ENCODE peak calls at places on chromosomes 13 and 19, in four cellular contexts. J, X, Y and F are unnamed samples. For H3K9me1, the result is how much of the 10 kb centered on the place peaks cover.

GRCh38 chr13:37701972-37702371 is 103.4 kb upstream of the POSTN start:
- DNase-seq in J (peak), Y (no peak), X (peak), F (no peak)

GRCh38 chr13:102597029-102598015 is 536 bp downstream of the TPP2 start:
- DNase-seq in Y (peak), X (peak), J (peak), F (no peak)

GRCh38 chr19:40358773-40359172 is 10.3 kb downstream of the PLD3 start:
- DNase-seq in J (no peak), X (no peak), Y (no peak), F (no peak)

GRCh38 chr19:49475191-49475932 is 1.3 kb downstream of the FLT3LG start:
- DNase-seq in Y (no peak), J (no peak), X (no peak), F (no peak)

GRCh38 chr13:76707360-76707759 is 178.8 kb downstream of the KCTD12 start:
- DNase-seq in X (peak), J (peak), Y (no peak), F (no peak)

GRCh38 chr13:44429311-44429710 is 55.7 kb downstream of the SERP2 start:
- DNase-seq in X (no peak), Y (no peak), J (no peak), F (no peak)

GRCh38 chr13:95641961-95642621 is 2.4 kb downstream of the DZIP1 start:
- DNase-seq in Y (no peak), X (peak), J (peak), F (no peak)

GRCh38 chr19:45076029-45076850 is at the start of gene ZNF296:
- DNase-seq in J (no peak), Y (peak), X (peak), F (peak)

GRCh38 chr13:22040810-22041364 is 370.0 kb downstream of the FGF9 start:
- DNase-seq in J (no peak), Y (peak), X (no peak), F (no peak)

GRCh38 chr13:35231426-35231825 is 245.1 kb downstream of the MAB21L1 start:
- DNase-seq in Y (no peak), J (no peak), X (no peak), F (no peak)

GRCh38 chr13:32032780-32033179 is 1.2 kb downstream of the FRY start:
- DNase-seq in Y (no peak), X (peak), J (no peak), F (no peak)

GRCh38 chr13:58979851-58980250 is 1183.9 kb downstream of the DIAPH3 start:
- DNase-seq in Y (no peak), J (no peak), X (no peak), F (no peak)

GRCh38 chr13:99062593-99062992 is 84.7 kb upstream of the DOCK9 start:
- DNase-seq in J (peak), X (peak), Y (no peak), F (no peak)

GRCh38 chr13:102402292-102402691 is 444 bp upstream of the FGF14 start:
- DNase-seq in Y (no peak), J (peak), X (no peak), F (no peak)

GRCh38 chr13:35995136-35995535 is 136.0 kb downstream of the DCLK1 start:
- DNase-seq in J (no peak), X (no peak), Y (no peak), F (no peak)

DNA sequence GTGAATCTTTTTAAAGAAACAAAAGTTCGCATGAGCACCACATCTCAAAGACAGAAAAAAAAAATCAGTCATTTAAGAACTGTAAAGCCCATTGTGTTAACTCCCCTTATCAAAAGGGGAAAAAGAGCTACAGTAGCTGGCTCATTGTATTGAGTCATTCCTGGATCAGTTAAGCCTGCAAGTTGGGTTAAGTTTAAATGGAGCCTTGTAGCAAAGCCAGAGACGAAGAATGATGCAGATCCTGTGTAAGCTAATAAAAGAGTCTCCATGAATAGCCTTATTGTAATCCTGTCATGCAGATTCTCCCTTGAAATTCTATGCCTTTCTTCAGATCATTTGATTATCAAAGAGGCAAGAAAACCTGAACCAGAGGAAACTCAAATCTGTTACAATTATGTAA is 83.8 kb downstream of the CRYL1 start:
- DNase-seq in X (no peak), Y (no peak), J (peak), F (peak)
- H3K9me1 ChIP-seq in X (under half), Y (under half), J (under half), F (under half)

GRCh38 chr13:49429061-49429460 is 14.8 kb downstream of the CAB39L start:
- DNase-seq in J (no peak), Y (no peak), X (no peak), F (no peak)
- H3K4me3 ChIP-seq in J (no peak), Y (no peak), X (no peak), F (no peak)

GRCh38 chr13:29361716-29362115 is 233.8 kb downstream of the SLC7A1 start:
- DNase-seq in J (no peak), Y (no peak), X (no peak), F (no peak)
- H3K9me1 ChIP-seq in J (under half), Y (under half), X (under half), F (under half)

GRCh38 chr19:56476093-56476492 is 1.1 kb downstream of the ZNF667 start:
- DNase-seq in Y (no peak), J (no peak), X (no peak), F (no peak)
- H3K4me3 ChIP-seq in Y (no peak), J (peak), X (no peak), F (no peak)

GRCh38 chr19:3010871-3011270 is 18.2 kb downstream of the TLE2 start:
- DNase-seq in J (no peak), Y (no peak), X (no peak), F (no peak)

GRCh38 chr19:3015126-3016057 is 13.7 kb downstream of the TLE2 start:
- DNase-seq in J (no peak), Y (no peak), X (no peak), F (no peak)

GRCh38 chr19:3012522-3013260 is 16.4 kb downstream of the TLE2 start:
- DNase-seq in Y (peak), J (no peak), X (no peak), F (no peak)

GRCh38 chr19:3014135-3014534 is 14.9 kb downstream of the TLE2 start:
- DNase-seq in Y (no peak), X (no peak), J (no peak), F (no peak)

DNA sequence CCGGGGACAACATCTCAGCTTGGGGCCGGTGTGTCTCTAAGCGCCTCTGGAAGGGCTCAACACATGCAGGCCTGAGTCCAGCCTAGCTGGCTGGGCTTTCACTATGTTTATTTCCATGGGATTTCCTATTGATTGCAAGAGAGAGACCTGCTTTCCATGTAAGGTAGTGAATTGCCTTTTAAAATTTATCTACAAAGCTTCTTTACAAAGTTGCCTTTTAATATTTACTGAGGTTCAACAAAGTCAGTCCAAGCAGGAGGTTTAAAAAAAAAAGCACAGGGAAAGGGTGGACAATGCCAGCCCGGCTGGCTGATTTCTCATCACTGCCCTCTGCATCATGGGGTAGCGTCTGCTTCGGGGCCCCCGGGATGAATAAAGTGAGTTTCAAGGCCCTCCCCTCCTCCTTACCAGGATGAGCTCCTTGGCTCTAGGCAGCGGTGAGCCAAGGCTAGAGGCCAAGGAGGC is 15.8 kb downstream of the TLE2 start:
- DNase-seq in J (no peak), X (no peak), Y (no peak), F (no peak)
- H3K9me1 ChIP-seq in J (under half), X (under half), Y (under half), F (under half)

GRCh38 chr13:52067237-52067636 is 42.7 kb downstream of the UTP14C start:
- DNase-seq in Y (peak), J (no peak), X (no peak), F (no peak)

DNA sequence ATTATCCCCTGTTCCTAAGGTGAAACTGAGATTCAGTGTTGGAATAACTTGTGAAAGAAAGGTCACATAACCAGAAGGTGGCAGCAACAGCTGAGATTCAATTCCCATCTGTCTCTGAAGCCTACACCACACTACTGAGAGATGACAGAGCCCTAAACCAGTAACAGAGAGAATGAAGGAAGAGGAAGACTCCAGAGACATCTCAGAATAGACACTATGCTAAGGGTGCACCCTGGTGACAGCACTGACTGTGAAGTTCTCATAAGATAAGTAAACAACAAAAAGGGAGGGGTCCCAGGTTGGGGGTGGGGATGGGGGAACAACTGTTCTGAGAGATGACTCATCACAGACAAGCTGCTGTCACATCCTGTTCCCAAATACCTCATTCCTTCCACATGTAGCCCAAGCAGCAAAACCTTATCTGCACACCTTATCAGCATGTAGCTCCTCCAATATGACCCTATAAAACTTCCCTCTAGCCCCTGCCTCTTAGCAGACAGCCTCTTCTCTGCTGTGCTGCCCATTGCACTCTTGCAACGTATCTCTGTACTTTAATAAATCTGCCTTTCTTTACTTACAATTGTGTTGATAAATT is 46.5 kb downstream of the UTP14C start:
- DNase-seq in J (peak), Y (peak), X (peak), F (no peak)
- H3K4me3 ChIP-seq in J (no peak), Y (no peak), X (no peak), F (no peak)

DNA sequence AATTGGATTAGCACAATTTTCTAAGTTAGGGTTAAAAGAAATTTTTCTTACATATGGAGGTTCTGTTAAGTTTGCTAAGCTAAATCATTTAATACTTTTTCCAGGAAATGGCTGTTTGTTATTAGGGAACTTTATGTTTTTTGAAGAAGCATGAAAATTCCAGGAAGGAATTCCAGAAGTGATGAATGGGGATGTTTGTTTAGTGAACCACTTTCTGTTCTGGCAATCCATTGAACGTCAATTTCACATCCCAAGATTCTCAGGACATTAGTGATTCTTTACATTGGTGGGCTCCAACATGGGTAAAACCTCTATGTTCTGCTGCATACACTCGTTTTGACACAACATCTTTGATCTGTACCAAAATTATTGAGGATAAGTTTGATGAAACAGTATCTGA is 534.4 kb downstream of the IRS2 start:
- DNase-seq in X (peak), J (no peak), Y (no peak), F (no peak)
- H3K9me1 ChIP-seq in X (under half), J (under half), Y (under half), F (under half)

GRCh38 chr13:46552302-46552680 is 679 bp upstream of the LRCH1 start:
- DNase-seq in J (no peak), Y (no peak), X (no peak), F (no peak)

GRCh38 chr13:46552888-46553520 is at the start of gene LRCH1:
- DNase-seq in X (peak), J (peak), Y (peak), F (no peak)

GRCh38 chr13:46553521-46553885 is 533 bp downstream of the LRCH1 start:
- DNase-seq in J (no peak), X (no peak), Y (no peak), F (no peak)

GRCh38 chr13:46550822-46551221 is 2.1 kb upstream of the LRCH1 start:
- DNase-seq in J (no peak), Y (no peak), X (no peak), F (no peak)

DNA sequence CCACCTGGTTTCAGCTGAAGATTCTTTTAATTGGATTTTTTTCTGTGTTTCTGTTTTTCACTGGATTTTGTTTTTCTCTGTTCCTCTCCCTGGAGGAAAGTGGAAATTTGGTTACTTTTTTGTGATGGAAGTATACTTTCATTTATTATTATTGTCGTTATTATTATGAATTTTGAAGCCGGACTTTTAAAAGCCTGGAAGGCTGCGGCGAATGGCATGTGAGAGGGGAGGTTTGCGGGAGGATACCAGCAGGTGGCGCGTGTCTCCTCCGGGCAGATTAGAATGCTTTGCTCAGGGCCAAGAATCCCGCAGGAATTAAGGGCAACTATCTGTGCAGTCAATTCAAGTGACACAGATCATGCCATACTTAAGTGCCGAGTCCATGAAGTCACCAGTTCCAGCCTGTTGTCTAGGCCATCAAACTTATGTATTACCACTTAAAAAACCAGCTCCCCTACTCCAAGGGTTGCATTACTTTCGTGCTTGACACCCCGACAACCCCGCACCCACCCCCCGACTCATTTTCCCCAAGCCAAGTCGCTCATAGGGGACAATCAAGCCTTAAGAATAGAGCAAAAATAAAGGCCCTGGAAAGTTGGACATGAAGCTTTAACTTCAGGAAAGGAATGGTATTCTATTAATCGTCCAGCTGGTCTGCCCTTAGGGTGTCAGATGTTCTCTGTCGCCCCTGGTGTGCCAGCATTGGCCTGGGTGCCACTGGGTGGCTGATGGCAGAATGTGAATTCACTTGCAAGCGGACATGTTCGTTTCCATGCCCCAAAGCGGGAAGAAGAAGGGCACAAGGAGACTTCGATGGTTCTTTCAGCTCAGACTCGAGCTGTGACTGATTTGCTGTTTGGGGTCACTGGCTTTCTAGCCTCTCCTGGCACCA is 1.3 kb upstream of the LRCH1 start:
- DNase-seq in J (peak), Y (peak), X (peak), F (peak)
- H3K4me3 ChIP-seq in J (no peak), Y (no peak), X (no peak), F (peak)

GRCh38 chr19:53015730-53016129 is 2.0 kb downstream of the ERVV-1 start:
- DNase-seq in X (no peak), Y (no peak), J (no peak), F (no peak)
- H3K9me1 ChIP-seq in X (under half), Y (under half), J (under half), F (under half)